ENCODE peak calls at places on chromosome 18, in nine cellular contexts. R is H1, Z is ovary, N is A549, B is sigmoid colon, D is tibial nerve, F is esophagus muscularis mucosa, O is K562, E is suprapubic skin. G is an unnamed sample.
A peak's percentile ranks its signal among the peaks of the same experiment; 100 is the strongest.

GRCh38 chr18:71442830-71443229 is 1101.3 kb downstream of the CBLN2 start:
- DNase-seq in R (no peak), Z (no peak), N (no peak), B (no peak), D (no peak), F (no peak), O (no peak), E (no peak), G (no peak)

GRCh38 chr18:45727068-45727467 is 3.1 kb downstream of the SLC14A1 start:
- DNase-seq in R (no peak), Z (no peak), N (no peak), B (no peak), D (no peak), F (no peak), O (no peak), E (no peak), G (no peak)

GRCh38 chr18:67805261-67805660 is 288.7 kb upstream of the DSEL start:
- DNase-seq in R (no peak), Z (no peak), N (peak; percentile 3), B (no peak), D (no peak), F (no peak), O (no peak), E (no peak), G (no peak)

GRCh38 chr18:5975111-5975622 is 79.8 kb upstream of the TMEM200C start:
- DNase-seq in R (no peak), Z (no peak), N (no peak), B (no peak), D (no peak), F (no peak), O (no peak), E (no peak), G (no peak)

GRCh38 chr18:49519041-49519971 is 32.3 kb upstream of the C18orf32 start:
- DNase-seq in R (no peak), Z (no peak), N (no peak), B (peak; percentile 28), D (no peak), F (no peak), O (no peak), E (no peak), G (no peak)

GRCh38 chr18:28459587-28459986 is 282.7 kb upstream of the CDH2 start:
- DNase-seq in R (no peak), Z (no peak), N (peak; percentile 0), B (no peak), D (no peak), F (no peak), O (no peak), E (no peak), G (no peak)

GRCh38 chr18:46718501-46719341 is 38.1 kb downstream of the ST8SIA5 start:
- DNase-seq in R (no peak), Z (no peak), N (peak; percentile 8), B (no peak), D (no peak), F (no peak), O (no peak), E (no peak), G (no peak)

GRCh38 chr18:68219867-68220266 is 495.0 kb downstream of the TMX3 start:
- DNase-seq in R (no peak), Z (no peak), N (no peak), B (no peak), D (no peak), F (no peak), O (no peak), E (no peak), G (no peak)

GRCh38 chr18:8696749-8697211 is 8.6 kb upstream of the MTCL1 start:
- DNase-seq in R (no peak), Z (peak; percentile 48), N (peak; percentile 56), B (peak; percentile 88), D (peak; percentile 78), F (peak; percentile 96), O (peak; percentile 84), E (no peak), G (peak; percentile 68)

GRCh38 chr18:28127228-28127627 is 49.7 kb downstream of the CDH2 start:
- DNase-seq in R (no peak), Z (peak; percentile 17), N (no peak), B (no peak), D (no peak), F (no peak), O (no peak), E (no peak), G (no peak)

GRCh38 chr18:35084494-35085449 is 43.6 kb downstream of the MAPRE2 start:
- DNase-seq in R (no peak), Z (no peak), N (no peak), B (no peak), D (no peak), F (no peak), O (no peak), E (no peak), G (no peak)

GRCh38 chr18:62897153-62897552 is 181.8 kb downstream of the PHLPP1 start:
- DNase-seq in R (no peak), Z (no peak), N (no peak), B (no peak), D (no peak), F (no peak), O (no peak), E (no peak), G (no peak)

GRCh38 chr18:10123006-10123950 is 209.5 kb downstream of the VAPA start:
- DNase-seq in R (no peak), Z (no peak), N (no peak), B (no peak), D (no peak), F (no peak), O (no peak), E (no peak), G (no peak)
- TF ChIP-seq EP300 in R (no peak), Z (no peak), N (no peak), B (no peak), D (no peak), F (no peak), O (no peak), E (no peak), G (no peak)

GRCh38 chr18:52311331-52311730 is 28.7 kb upstream of the DCC start:
- DNase-seq in R (no peak), Z (no peak), N (no peak), B (no peak), D (no peak), F (no peak), O (no peak), E (no peak), G (no peak)
- TF ChIP-seq EP300 in R (no peak), Z (no peak), N (no peak), B (no peak), D (no peak), F (no peak), O (no peak), E (no peak), G (no peak)

GRCh38 chr18:79664525-79665125 is 15.0 kb upstream of the CTDP1 start:
- DNase-seq in R (no peak), Z (no peak), N (peak; percentile 29), B (no peak), D (no peak), F (no peak), O (no peak), E (no peak), G (no peak)
- TF ChIP-seq EP300 in R (no peak), Z (no peak), N (no peak), B (no peak), D (no peak), F (no peak), O (no peak), E (no peak), G (no peak)

GRCh38 chr18:55731594-55732042 is 143.6 kb upstream of the TCF4 start:
- DNase-seq in R (no peak), Z (no peak), N (no peak), B (no peak), D (no peak), F (no peak), O (peak; percentile 63), E (no peak), G (no peak)
- TF ChIP-seq EP300 in R (no peak), Z (no peak), N (no peak), B (no peak), D (no peak), F (no peak), O (peak; percentile 21), E (no peak), G (no peak)

GRCh38 chr18:26192233-26192632 is 34.0 kb upstream of the TAF4B start:
- DNase-seq in R (no peak), Z (no peak), N (no peak), B (no peak), D (no peak), F (no peak), O (no peak), E (no peak), G (no peak)

GRCh38 chr18:26185267-26185666 is 41.0 kb upstream of the TAF4B start:
- DNase-seq in R (no peak), Z (no peak), N (peak; percentile 55), B (no peak), D (no peak), F (no peak), O (no peak), E (no peak), G (no peak)

GRCh38 chr18:26190506-26190905 is 35.7 kb upstream of the TAF4B start:
- DNase-seq in R (no peak), Z (no peak), N (no peak), B (no peak), D (no peak), F (no peak), O (no peak), E (no peak), G (no peak)
- TF ChIP-seq EP300 in R (no peak), Z (no peak), N (no peak), B (no peak), D (no peak), F (no peak), O (no peak), E (no peak), G (no peak)

DNA sequence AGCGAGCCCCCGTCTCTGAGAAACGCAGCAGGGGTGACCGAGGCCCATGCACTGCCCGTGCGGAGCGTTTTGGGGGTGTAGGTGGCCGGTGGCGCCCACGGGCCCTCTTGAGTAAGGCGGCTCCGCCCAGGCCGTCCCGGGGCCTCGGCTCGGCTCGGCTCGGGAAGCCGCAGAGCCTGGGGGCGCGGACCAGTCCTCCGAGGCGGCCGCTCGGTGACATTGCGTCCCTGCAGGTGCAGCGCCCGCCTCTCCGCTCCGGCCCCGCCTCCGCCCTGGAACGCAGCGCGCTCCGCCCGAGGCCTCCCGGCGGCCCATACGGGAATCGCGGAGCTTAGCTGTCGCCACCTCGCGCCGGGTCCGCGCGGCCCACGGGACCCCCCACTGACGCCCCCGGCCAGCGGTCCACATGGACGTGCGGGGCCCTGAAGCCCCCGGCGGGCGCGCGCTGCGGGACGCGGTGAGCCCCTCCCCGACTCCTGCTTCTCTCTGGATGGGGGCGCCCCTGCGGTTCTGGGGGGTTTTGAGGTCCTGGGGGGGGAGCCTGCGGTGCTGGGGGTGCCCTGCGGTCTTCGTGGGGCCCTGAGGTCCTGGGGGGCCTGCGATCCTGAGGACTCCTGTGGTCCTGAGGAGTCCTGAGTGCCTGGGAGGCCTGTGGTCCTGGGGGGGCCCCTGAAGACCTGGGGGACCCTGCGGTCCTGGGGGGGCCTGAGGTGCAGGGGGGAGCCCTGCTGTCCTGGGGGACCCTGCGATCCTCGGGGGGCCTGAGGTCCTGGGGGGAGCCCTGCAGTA is at the start of gene HSBP1L1:
- DNase-seq in R (no peak), Z (peak; percentile 58), N (peak; percentile 58), B (peak; percentile 73), D (no peak), F (no peak), O (no peak), E (no peak), G (peak; percentile 85)
- TF ChIP-seq EP300 in R (no peak), Z (no peak), N (no peak), B (no peak), D (peak; percentile 31), F (no peak), O (no peak), E (no peak), G (no peak)